ENCODE peak calls at places on chromosomes 1 and 21, in five cellular contexts. P is aorta, K is tibial artery, O is fibroblast of lung, E is neural progenitor cell. H is an unnamed sample.

GRCh38 chr1:95653598-95653997 is 419.6 kb downstream of the RWDD3 start:
- DNase-seq in P (no peak), K (no peak), O (no peak), E (no peak), H (no peak)

GRCh38 chr21:38289697-38290096 is 32.9 kb downstream of the KCNJ15 start:
- DNase-seq in P (peak), K (peak), O (peak), E (no peak), H (peak)

GRCh38 chr1:17475729-17476128 is 36.3 kb upstream of the RCC2 start:
- DNase-seq in P (no peak), K (no peak), O (peak), E (no peak), H (peak)

GRCh38 chr1:150429805-150430204 is 57.4 kb upstream of the TARS2 start:
- DNase-seq in P (no peak), K (no peak), O (peak), E (no peak), H (no peak)

GRCh38 chr1:177228721-177229088 is 57.9 kb downstream of the BRINP2 start:
- DNase-seq in P (no peak), K (no peak), O (peak), E (no peak), H (peak)

GRCh38 chr1:41494351-41495170 is 10.1 kb upstream of the EDN2 start:
- DNase-seq in P (no peak), K (no peak), O (no peak), E (no peak), H (no peak)

GRCh38 chr1:30668026-30668425 is 55.4 kb downstream of the MATN1 start:
- DNase-seq in P (no peak), K (no peak), O (no peak), E (no peak), H (peak)

GRCh38 chr1:204263240-204263848 is 49.6 kb upstream of the GOLT1A start:
- DNase-seq in P (no peak), K (no peak), O (peak), E (no peak), H (no peak)

GRCh38 chr1:118335372-118335771 is 150.3 kb upstream of the SPAG17 start:
- DNase-seq in P (no peak), K (no peak), O (no peak), E (no peak), H (peak)

GRCh38 chr1:161089251-161089924 is at the start of gene NECTIN4:
- DNase-seq in P (no peak), K (no peak), O (no peak), E (no peak), H (no peak)

GRCh38 chr1:161090617-161091016 is 1.3 kb upstream of the NECTIN4 start:
- DNase-seq in P (no peak), K (no peak), O (no peak), E (no peak), H (no peak)

GRCh38 chr1:161091093-161091492 is 1.7 kb upstream of the NECTIN4 start:
- DNase-seq in P (no peak), K (no peak), O (no peak), E (no peak), H (no peak)

GRCh38 chr1:161088587-161089110 is 709 bp downstream of the NECTIN4 start:
- DNase-seq in P (no peak), K (no peak), O (no peak), E (no peak), H (peak)

DNA sequence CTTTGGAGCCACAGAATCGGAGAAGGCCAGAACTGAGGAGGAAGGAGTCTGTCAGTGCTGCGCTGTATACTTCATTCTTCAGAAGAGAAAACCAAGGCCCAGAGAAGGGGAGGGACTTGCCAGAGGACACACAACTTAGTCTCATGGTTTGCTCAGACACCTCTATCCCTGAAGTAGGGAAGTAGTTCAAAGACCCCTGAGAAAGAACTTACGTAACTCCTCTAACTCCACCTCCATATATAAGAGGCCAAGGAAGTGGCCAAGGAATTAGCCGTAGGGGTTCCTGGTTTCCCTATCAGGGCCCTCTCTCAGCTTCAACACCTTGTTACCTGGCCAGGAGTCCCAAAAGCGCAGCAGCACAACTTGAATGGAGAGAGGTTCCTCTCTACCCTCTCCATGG is 580 bp upstream of the NECTIN4 start:
- DNase-seq in P (no peak), K (no peak), O (no peak), E (no peak), H (no peak)
- H3K27ac ChIP-seq in P (no peak), K (no peak), O (no peak), E (no peak), H (peak)

GRCh38 chr1:234144866-234145265 is 228.4 kb upstream of the COA6 start:
- DNase-seq in P (no peak), K (no peak), O (no peak), E (no peak), H (no peak)

GRCh38 chr1:234148816-234149215 is 224.4 kb upstream of the COA6 start:
- DNase-seq in P (no peak), K (no peak), O (no peak), E (no peak), H (peak)

GRCh38 chr1:234150892-234151291 is 222.4 kb upstream of the COA6 start:
- DNase-seq in P (no peak), K (no peak), O (no peak), E (no peak), H (no peak)

GRCh38 chr1:234148350-234148749 is 224.9 kb upstream of the COA6 start:
- DNase-seq in P (no peak), K (no peak), O (no peak), E (no peak), H (no peak)

GRCh38 chr1:234149217-234149616 is 224.0 kb upstream of the COA6 start:
- DNase-seq in P (no peak), K (no peak), O (no peak), E (no peak), H (peak)
- H3K27ac ChIP-seq in P (no peak), K (no peak), O (no peak), E (no peak), H (peak)

GRCh38 chr1:214445846-214446614 is 105.4 kb downstream of the PTPN14 start:
- DNase-seq in P (no peak), K (no peak), O (peak), E (no peak), H (peak)

GRCh38 chr1:214445201-214445600 is 106.2 kb downstream of the PTPN14 start:
- DNase-seq in P (no peak), K (no peak), O (peak), E (no peak), H (peak)

GRCh38 chr1:214447557-214447871 is 103.9 kb downstream of the PTPN14 start:
- DNase-seq in P (no peak), K (no peak), O (peak), E (no peak), H (no peak)

GRCh38 chr1:214446772-214447556 is 104.4 kb downstream of the PTPN14 start:
- DNase-seq in P (no peak), K (no peak), O (peak), E (peak), H (peak)

DNA sequence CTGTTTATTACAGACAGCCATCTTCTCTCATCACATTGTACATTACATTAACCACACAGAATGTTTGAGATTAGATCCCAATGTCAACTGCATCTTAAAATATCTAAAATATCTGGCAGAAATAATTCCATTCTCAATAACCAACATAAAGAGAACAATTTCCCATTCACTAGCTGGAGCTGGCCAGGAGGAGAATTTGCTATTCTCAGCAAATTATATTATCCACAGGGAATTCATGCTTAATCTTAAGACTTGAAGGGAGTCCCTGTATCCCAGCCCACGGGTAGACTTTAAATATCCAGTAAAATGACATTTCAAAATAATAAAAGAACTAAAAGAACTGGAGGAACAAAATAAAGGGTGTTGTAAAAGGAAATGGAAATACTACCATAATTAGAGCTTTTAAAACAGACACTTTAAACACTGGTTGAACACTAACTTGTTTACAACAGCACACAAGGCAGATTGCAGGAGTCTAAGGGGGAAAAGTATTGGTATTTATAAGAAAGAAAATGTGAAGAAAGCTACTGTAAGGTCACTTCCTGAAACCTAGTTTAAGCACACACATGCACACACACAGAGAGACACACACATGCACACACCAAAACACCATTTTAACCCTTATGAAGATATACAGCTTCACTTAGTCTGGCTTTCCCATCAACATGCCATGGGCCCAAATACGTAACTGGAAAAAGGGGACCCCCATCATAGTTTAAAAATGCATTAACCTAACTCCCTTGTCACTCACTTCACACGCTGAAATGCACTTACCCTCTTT is 107.1 kb downstream of the PTPN14 start:
- DNase-seq in P (no peak), K (no peak), O (no peak), E (no peak), H (no peak)
- H3K27ac ChIP-seq in P (no peak), K (no peak), O (peak), E (no peak), H (peak)

GRCh38 chr1:155196893-155197638 is 10.6 kb downstream of the THBS3 start:
- DNase-seq in P (peak), K (peak), O (no peak), E (no peak), H (no peak)
- H3K27ac ChIP-seq in P (no peak), K (no peak), O (no peak), E (peak), H (no peak)

DNA sequence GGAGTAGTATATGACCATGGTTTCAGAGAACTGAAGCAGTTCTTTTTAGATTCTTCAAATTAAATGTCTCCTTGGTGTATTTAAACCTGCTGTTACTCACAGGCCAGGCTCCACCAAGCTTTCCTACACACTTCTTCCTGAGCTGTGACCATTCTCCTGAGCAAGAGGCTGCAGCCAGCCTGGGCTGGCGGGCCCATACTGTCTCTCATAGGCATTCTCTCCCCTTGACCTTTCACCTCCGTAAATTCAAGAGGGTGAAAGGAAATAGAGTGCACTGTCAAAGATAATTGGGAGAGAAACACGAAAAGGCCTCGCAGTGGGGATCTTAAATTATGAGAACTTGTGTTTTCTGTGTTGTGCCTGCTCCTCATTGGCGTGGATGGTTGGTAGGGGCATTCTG is 2.3 kb downstream of the ARF1 start:
- DNase-seq in P (no peak), K (no peak), O (no peak), E (no peak), H (no peak)
- H3K27ac ChIP-seq in P (no peak), K (peak), O (peak), E (no peak), H (no peak)

DNA sequence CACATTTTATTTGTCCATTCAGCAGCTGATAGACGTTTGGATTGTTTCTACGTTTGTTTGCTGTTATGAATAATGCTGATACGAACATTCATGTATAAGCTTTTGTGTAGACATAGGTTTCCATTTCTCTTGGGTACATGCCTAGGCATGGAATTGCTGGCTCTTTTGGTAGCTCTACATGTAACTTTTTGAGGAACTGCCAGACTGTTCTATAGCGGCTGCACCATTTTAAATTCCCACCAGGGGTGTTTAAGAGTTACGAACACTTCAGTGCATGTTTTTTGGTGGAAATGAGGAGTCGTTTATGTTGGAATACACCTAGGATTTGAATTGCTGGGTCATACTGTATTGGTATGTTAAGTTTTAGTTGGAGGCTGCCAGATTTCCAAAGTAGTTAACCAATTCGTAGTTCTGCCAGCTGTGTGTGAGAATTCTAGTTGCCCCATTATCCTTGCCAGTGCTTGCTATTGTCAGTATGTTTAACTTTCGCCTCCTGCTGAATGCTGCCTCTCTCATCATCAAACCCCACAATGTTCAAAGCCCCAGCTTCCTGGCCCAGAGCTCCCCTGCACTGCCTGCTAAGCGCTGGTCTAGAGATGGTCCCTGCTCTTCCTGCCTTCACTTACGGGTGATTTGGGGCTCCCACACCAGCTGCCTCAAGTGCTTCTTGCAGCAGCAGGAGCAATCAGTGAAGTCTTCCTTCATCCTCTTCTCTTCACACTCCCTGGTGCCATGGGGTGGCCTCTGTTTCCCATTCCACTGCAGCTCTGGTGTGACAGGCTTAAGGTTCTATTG is 81.0 kb downstream of the MAN1C1 start:
- DNase-seq in P (no peak), K (no peak), O (no peak), E (no peak), H (peak)
- H3K27ac ChIP-seq in P (no peak), K (peak), O (no peak), E (no peak), H (no peak)

DNA sequence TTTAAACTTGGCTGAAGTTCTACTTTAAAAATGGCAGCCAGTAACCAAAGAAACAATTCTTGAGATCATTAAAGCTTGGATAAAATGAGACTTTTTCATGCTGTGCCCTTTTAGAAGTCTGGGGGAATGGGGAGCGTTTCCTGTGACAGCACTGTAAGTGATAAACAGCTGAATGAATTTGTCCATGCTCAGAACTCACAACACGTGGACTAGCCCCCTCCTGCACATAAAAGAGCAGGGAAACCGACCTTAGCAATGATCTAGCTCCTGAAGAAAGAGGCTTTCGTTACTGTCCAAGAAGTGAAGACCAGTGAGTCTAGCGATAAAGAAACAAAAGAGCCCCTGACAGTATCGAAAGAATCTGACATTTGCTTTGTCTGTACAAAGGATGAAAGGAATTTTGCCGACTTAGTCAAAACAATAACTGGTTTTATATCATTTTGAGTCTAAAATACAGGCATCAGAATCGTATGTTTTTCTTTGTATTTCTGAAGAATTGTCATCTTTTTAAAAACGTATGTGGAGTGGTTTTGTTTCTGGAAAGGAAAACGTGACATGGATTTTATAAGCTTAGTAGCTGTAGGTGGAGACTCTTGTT is 60.8 kb downstream of the MAST2 start:
- DNase-seq in P (no peak), K (no peak), O (peak), E (no peak), H (no peak)
- H3K27ac ChIP-seq in P (no peak), K (no peak), O (peak), E (no peak), H (no peak)

DNA sequence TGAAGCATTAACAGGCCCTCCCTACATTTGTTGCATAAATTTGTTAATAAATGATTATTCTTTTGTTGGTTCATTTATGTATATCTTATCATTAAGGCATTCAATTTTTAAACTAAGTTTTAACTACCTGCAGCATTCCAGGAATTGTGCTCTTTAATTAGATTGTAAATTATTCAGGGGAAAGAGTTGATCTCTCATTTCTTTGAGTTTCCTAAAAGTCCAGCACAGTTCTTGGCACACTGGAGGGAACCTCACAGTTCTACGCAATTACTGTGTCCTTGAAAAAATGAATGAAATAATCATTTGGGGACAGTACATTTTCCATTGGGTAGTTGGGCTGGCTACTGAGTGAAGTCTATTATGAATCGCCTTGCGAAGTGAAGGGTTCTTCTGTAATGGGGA is 493 bp upstream of the STXBP3 start:
- DNase-seq in P (no peak), K (no peak), O (no peak), E (no peak), H (no peak)
- H3K27ac ChIP-seq in P (no peak), K (peak), O (peak), E (no peak), H (no peak)

GRCh38 chr1:53130598-53130877 is 11.9 kb downstream of the SLC1A7 start:
- DNase-seq in P (no peak), K (peak), O (no peak), E (no peak), H (no peak)
- H3K27ac ChIP-seq in P (no peak), K (no peak), O (no peak), E (no peak), H (no peak)

DNA sequence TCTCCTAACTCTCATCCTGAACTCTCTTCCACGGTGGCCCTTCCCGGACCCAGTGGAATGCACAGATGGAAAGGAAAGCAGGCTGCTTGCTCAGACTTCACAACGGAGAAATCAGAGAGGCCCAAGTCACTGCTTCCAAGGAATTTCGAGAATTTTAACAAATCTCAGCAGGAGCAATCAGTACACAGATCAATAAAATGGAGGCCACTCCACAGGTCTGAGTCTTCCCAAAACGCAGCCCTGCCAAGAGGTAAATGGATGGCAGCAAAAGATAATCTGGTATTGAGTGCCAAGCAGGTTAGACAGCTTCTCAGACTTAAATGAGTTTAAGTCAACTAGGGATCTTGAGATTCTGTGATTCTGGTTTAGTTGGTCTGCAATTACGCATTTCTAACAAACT is 81.1 kb upstream of the TIAM1 start:
- DNase-seq in P (no peak), K (no peak), O (no peak), E (peak), H (no peak)
- H3K27ac ChIP-seq in P (no peak), K (no peak), O (no peak), E (peak), H (no peak)